ENCODE peak calls at places on chromosome 18, in five cellular contexts. G is stimulated activated CD4-positive, alpha-beta T cell treated with anti-CD3 and anti-CD28 coated beads, Interleukin-4, amount 100 ng/mL, for 24 hours; C is upper lobe of right lung; Q is NCI-H2029; N is WTC11. B is an unnamed sample.

GRCh38 chr18:55320399-55321255 is 267.4 kb downstream of the TCF4 start:
- DNase-seq in G (no peak), C (no peak), Q (no peak), N (no peak), B (peak)

GRCh38 chr18:48884306-48885235 is 66.2 kb downstream of the SMAD7 start:
- DNase-seq in G (no peak), C (peak), Q (no peak), N (no peak), B (no peak)

GRCh38 chr18:29693334-29693733 is 1349.2 kb downstream of the DSC3 start:
- DNase-seq in G (no peak), C (no peak), Q (no peak), N (no peak), B (no peak)

GRCh38 chr18:58691256-58691655 is 20.0 kb downstream of the MALT1 start:
- DNase-seq in G (no peak), C (no peak), Q (peak), N (no peak), B (no peak)

GRCh38 chr18:33334781-33335180 is 105.7 kb downstream of the CCDC178 start:
- DNase-seq in G (no peak), C (no peak), Q (no peak), N (no peak), B (no peak)

GRCh38 chr18:76885011-76885410 is 62.7 kb downstream of the ZNF236 start:
- DNase-seq in G (no peak), C (no peak), Q (no peak), N (no peak), B (no peak)

GRCh38 chr18:63273170-63273925 is 46.2 kb downstream of the BCL2 start:
- DNase-seq in G (no peak), C (no peak), Q (no peak), N (no peak), B (no peak)

GRCh38 chr18:50847192-50847591 is 27.4 kb upstream of the MRO start:
- DNase-seq in G (no peak), C (no peak), Q (no peak), N (no peak), B (no peak)

GRCh38 chr18:26227051-26227672 is 917 bp downstream of the TAF4B start:
- DNase-seq in G (no peak), C (no peak), Q (no peak), N (peak), B (peak)

GRCh38 chr18:52339891-52340371 is at the start of gene DCC:
- DNase-seq in G (no peak), C (no peak), Q (peak), N (peak), B (peak)

GRCh38 chr18:6406075-6406909 is 8.4 kb downstream of the L3MBTL4 start:
- DNase-seq in G (no peak), C (no peak), Q (no peak), N (no peak), B (no peak)

GRCh38 chr18:69948919-69949537 is 1.4 kb upstream of the CD226 start:
- DNase-seq in G (peak), C (no peak), Q (no peak), N (no peak), B (no peak)

GRCh38 chr18:51082571-51083264 is 52.7 kb downstream of the SMAD4 start:
- DNase-seq in G (no peak), C (no peak), Q (no peak), N (no peak), B (no peak)

GRCh38 chr18:70181725-70182124 is 23.8 kb downstream of the RTTN start:
- DNase-seq in G (no peak), C (no peak), Q (no peak), N (no peak), B (no peak)

GRCh38 chr18:48024009-48024512 is 93.6 kb upstream of the SMAD2 start:
- DNase-seq in G (no peak), C (peak), Q (no peak), N (peak), B (no peak)

B was measured in NCI-H1092 treated with DMSO at 0.1 percent for 48 hours.